ENCODE peak calls at places on chromosomes 7 and 10, in four cellular contexts. Q, W, A and H are unnamed samples.
A peak's percentile ranks its signal among the peaks of the same experiment; 100 is the strongest.

GRCh38 chr7:134355925-134356324 is 39.2 kb upstream of the SLC35B4 start:
- DNase-seq in Q (no peak), W (no peak), A (no peak), H (no peak)

GRCh38 chr7:146115665-146116451 is 743 bp upstream of the CNTNAP2 start:
- DNase-seq in W (peak; percentile 92), A (peak; percentile 94), Q (no peak), H (peak; percentile 96)

GRCh38 chr10:98131615-98132014 is 2.8 kb upstream of the R3HCC1L start:
- DNase-seq in A (no peak), W (no peak), Q (no peak), H (peak; percentile 22)

GRCh38 chr10:100828744-100829102 is 83.3 kb downstream of the PAX2 start:
- DNase-seq in Q (no peak), W (no peak), A (no peak), H (peak; percentile 44)

GRCh38 chr7:30928254-30928872 is 16.7 kb downstream of the AQP1 start:
- DNase-seq in A (no peak), W (no peak), Q (no peak), H (no peak)

GRCh38 chr7:835491-836401 is 3.5 kb downstream of the SUN1 start:
- DNase-seq in A (no peak), Q (no peak), W (no peak), H (no peak)

GRCh38 chr10:74344306-74344705 is 193.3 kb downstream of the ADK start:
- DNase-seq in Q (no peak), A (no peak), W (no peak), H (no peak)

GRCh38 chr7:20217193-20217948 is at the start of gene MACC1:
- DNase-seq in A (peak; percentile 90), Q (no peak), W (peak; percentile 23), H (peak; percentile 89)

GRCh38 chr10:31148955-31149354 is 117.3 kb upstream of the ZNF438 start:
- DNase-seq in Q (no peak), A (no peak), W (no peak), H (no peak)

GRCh38 chr10:114504769-114505579 is 100.7 kb upstream of the AFAP1L2 start:
- DNase-seq in A (no peak), W (no peak), Q (peak; percentile 91), H (no peak)

GRCh38 chr7:145543245-145543644 is 573.4 kb upstream of the CNTNAP2 start:
- DNase-seq in W (no peak), A (no peak), Q (no peak), H (no peak)

GRCh38 chr10:78919111-78919966 is 149.4 kb upstream of the ZMIZ1 start:
- DNase-seq in A (no peak), W (no peak), Q (no peak), H (peak; percentile 46)

GRCh38 chr10:7895699-7896090 is 77.4 kb downstream of the TAF3 start:
- DNase-seq in W (no peak), Q (no peak), A (no peak), H (no peak)

GRCh38 chr10:123624086-123624485 is 42.1 kb upstream of the GPR26 start:
- DNase-seq in A (no peak), Q (no peak), W (no peak), H (no peak)

GRCh38 chr7:5212633-5213285 is 22.7 kb downstream of the WIPI2 start:
- DNase-seq in Q (no peak), W (no peak), A (no peak), H (no peak)

GRCh38 chr10:119026301-119027110 is 3.0 kb upstream of the NANOS1 start:
- DNase-seq in A (no peak), W (no peak), Q (no peak), H (no peak)

GRCh38 chr10:102310356-102311024 is 65.2 kb downstream of the GBF1 start:
- DNase-seq in Q (peak; percentile 66), W (no peak), A (no peak), H (peak; percentile 60)

GRCh38 chr10:104639595-104640338 is 1.3 kb upstream of the SORCS3 start:
- DNase-seq in Q (no peak), A (peak; percentile 71), W (peak; percentile 36), H (peak; percentile 82)

GRCh38 chr10:120979435-120980315 is 128.5 kb downstream of the WDR11 start:
- DNase-seq in Q (no peak), W (peak; percentile 32), A (peak; percentile 81), H (peak; percentile 45)

GRCh38 chr7:111772716-111773115 is 210.4 kb upstream of the IMMP2L start:
- DNase-seq in A (no peak), W (no peak), Q (no peak), H (no peak)

GRCh38 chr10:17354781-17355180 is 99.6 kb downstream of the ST8SIA6 start:
- DNase-seq in A (no peak), W (no peak), Q (no peak), H (no peak)

GRCh38 chr10:93475871-93476270 is 6.3 kb downstream of the MYOF start:
- DNase-seq in W (no peak), Q (peak; percentile 74), A (no peak), H (peak; percentile 75)

GRCh38 chr7:64875258-64875657 is 27.8 kb upstream of the ZNF273 start:
- DNase-seq in A (no peak), W (no peak), Q (no peak), H (no peak)

DNA sequence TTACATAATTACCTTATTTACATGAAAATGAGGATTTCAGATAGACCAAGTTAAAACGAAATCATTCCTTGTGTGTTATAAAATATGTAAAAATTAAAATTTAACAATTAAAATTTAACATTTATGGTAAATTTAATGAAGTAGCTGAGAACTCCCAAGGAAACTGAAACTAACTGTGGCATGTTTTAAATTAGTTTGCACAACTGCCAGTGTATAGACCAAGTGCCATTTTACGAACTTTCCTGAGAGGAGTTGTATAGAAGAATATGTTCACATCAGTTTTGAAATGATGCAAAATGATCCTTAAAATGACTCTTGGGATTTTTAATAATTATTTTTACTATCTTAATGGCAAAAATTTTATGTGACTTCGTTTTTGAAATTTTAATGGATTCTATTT is 23.5 kb downstream of the PDLIM1 start:
- DNase-seq in Q (no peak), A (no peak), W (no peak), H (no peak)
- H4K8ac ChIP-seq in Q (no peak overlapping the region), A (no peak overlapping the region), W (no peak overlapping the region), H (no peak overlapping the region)

DNA sequence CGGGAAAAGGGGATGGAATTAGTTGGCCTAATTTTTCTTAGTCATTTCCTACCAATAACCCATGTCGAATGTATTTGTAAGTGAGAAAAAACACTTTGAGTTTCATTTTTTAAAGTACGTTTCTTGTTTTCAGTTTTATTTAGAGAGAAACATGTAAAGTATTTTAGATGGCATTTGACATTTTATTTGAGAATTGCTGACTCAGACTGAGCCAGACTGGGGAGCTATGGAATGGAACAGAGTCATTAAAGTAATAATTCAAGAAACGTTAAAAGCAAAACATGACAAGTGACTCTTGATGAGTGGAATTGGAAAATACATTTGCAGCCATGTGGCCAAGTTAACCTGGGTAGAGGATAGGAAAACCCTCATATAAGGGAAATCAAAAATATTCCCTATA is 286.1 kb upstream of the NPSR1 start:
- DNase-seq in W (no peak), Q (no peak), A (no peak), H (no peak)
- H4K8ac ChIP-seq in W (no peak overlapping the region), Q (no peak overlapping the region), A (no peak overlapping the region), H (no peak overlapping the region)

GRCh38 chr7:1856161-1856965 is 186.3 kb downstream of the ELFN1 start:
- DNase-seq in Q (no peak), W (no peak), A (peak; percentile 24), H (peak; percentile 66)
- H4K8ac ChIP-seq in Q (no peak overlapping the region), W (no peak overlapping the region), A (no peak overlapping the region), H (no peak overlapping the region)

DNA sequence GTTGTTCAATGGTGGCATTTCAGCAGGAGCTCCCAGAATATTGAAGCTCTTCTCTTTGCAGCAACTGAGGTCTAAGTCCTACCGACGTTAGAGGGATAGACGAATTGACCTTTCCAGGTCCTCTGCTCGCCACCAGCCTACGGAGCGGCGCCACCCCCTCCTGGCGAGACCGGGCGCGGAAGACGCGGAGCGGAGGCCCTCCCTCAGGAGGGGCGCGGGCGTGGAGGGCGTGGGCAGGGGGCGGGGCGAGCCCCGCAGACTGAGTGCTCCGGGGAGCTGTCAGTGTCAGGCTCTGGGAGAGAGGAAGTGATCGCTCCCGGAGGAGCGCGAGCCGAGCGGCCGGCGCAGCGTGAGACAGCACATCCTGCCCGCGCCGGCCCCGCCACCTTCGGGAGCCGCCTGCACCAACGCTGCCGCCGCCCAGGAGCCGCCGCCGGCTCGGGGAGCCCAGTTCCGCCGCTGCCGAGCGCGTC is at the start of gene DYNC1I1:
- DNase-seq in W (peak; percentile 55), Q (peak; percentile 19), A (peak; percentile 65), H (peak; percentile 85)
- H4K8ac ChIP-seq in W (peak within 1 kb of the TSS; percentile 79), Q (no peak within 1 kb of the TSS), A (no peak within 1 kb of the TSS), H (no peak within 1 kb of the TSS)

GRCh38 chr7:120869700-120870099 is 11.8 kb upstream of the TSPAN12 start:
- DNase-seq in W (no peak), Q (no peak), A (no peak), H (no peak)

GRCh38 chr7:120862987-120863386 is 5.0 kb upstream of the TSPAN12 start:
- DNase-seq in W (no peak), A (no peak), Q (no peak), H (peak; percentile 59)

GRCh38 chr7:120865191-120865976 is 7.4 kb upstream of the TSPAN12 start:
- DNase-seq in W (no peak), Q (no peak), A (no peak), H (no peak)

GRCh38 chr7:120864146-120864920 is 6.4 kb upstream of the TSPAN12 start:
- DNase-seq in W (no peak), A (no peak), Q (no peak), H (no peak)

GRCh38 chr7:120867932-120868331 is 10.0 kb upstream of the TSPAN12 start:
- DNase-seq in Q (no peak), A (no peak), W (no peak), H (no peak)
- H4K8ac ChIP-seq in Q (no peak overlapping the region), A (no peak overlapping the region), W (no peak overlapping the region), H (no peak overlapping the region)